ENCODE peak calls at places on chromosome 14, in eight cellular contexts. V is EH; H is ELR; L is GM12865; Y is activated naive CD4-positive, alpha-beta T cell treated with Interleukin-2 at 50 U/mL for 16 hours; B is fibroblast of lung; I is AG20443; C is NCI-H460. M is an unnamed sample.

GRCh38 chr14:58977366-58977765 is 211.1 kb upstream of the DAAM1 start:
- DNase-seq in V (peak), H (peak), L (no peak), Y (no peak), B (peak), I (peak), C (no peak), M (no peak)

GRCh38 chr14:35352274-35353233 is 52.0 kb downstream of the NFKBIA start:
- DNase-seq in V (no peak), H (no peak), L (no peak), Y (no peak), B (no peak), I (no peak), C (no peak), M (no peak)

GRCh38 chr14:100132161-100132902 is 27.1 kb downstream of the DEGS2 start:
- DNase-seq in V (peak), H (peak), L (no peak), Y (no peak), B (peak), I (peak), C (no peak), M (no peak)

GRCh38 chr14:89000007-89000942 is 175.8 kb downstream of the TTC8 start:
- DNase-seq in V (peak), H (peak), L (peak), Y (peak), B (peak), I (peak), C (peak), M (peak)

GRCh38 chr14:104345316-104346111 is 207.1 kb downstream of the KIF26A start:
- DNase-seq in V (no peak), H (no peak), L (no peak), Y (no peak), B (no peak), I (no peak), C (no peak), M (no peak)

GRCh38 chr14:21735639-21736307 is 62.2 kb upstream of the OR4E1 start:
- DNase-seq in V (no peak), H (no peak), L (no peak), Y (no peak), B (no peak), I (no peak), C (no peak), M (no peak)

GRCh38 chr14:96267336-96267735 is 11.3 kb downstream of the BDKRB1 start:
- DNase-seq in V (peak), H (peak), L (no peak), Y (no peak), B (peak), I (peak), C (no peak), M (no peak)

GRCh38 chr14:77270361-77271112 is 469 bp downstream of the NGB start:
- DNase-seq in V (no peak), H (no peak), L (no peak), Y (no peak), B (no peak), I (no peak), C (no peak), M (no peak)

GRCh38 chr14:85319998-85320397 is 209.9 kb upstream of the FLRT2 start:
- DNase-seq in V (peak), H (peak), L (no peak), Y (no peak), B (peak), I (peak), C (no peak), M (no peak)

GRCh38 chr14:51004801-51005526 is 60.7 kb upstream of the PYGL start:
- DNase-seq in V (peak), H (peak), L (no peak), Y (no peak), B (peak), I (peak), C (peak), M (no peak)

GRCh38 chr14:24674204-24674970 is 40.4 kb upstream of the GZMB start:
- DNase-seq in V (peak), H (no peak), L (peak), Y (peak), B (no peak), I (no peak), C (no peak), M (no peak)

GRCh38 chr14:51823706-51824105 is 36.7 kb upstream of the GNG2 start:
- DNase-seq in V (peak), H (peak), L (no peak), Y (no peak), B (peak), I (no peak), C (no peak), M (no peak)

GRCh38 chr14:76887196-76887595 is 61.0 kb downstream of the LRRC74A start:
- DNase-seq in V (peak), H (peak), L (no peak), Y (no peak), B (no peak), I (peak), C (no peak), M (no peak)

GRCh38 chr14:104558231-104559042 is 21.1 kb upstream of the C14orf180 start:
- DNase-seq in V (no peak), H (no peak), L (no peak), Y (no peak), B (no peak), I (no peak), C (no peak), M (no peak)

GRCh38 chr14:105294142-105294597 is 6.6 kb downstream of the BRF1 start:
- DNase-seq in V (peak), H (no peak), L (peak), Y (peak), B (peak), I (peak), C (no peak), M (no peak)

GRCh38 chr14:88005050-88005481 is at the start of gene GPR65:
- DNase-seq in V (peak), H (no peak), L (peak), Y (peak), B (no peak), I (peak), C (peak), M (no peak)

GRCh38 chr14:101840649-101841365 is 79.3 kb downstream of the PPP2R5C start:
- DNase-seq in V (no peak), H (no peak), L (no peak), Y (no peak), B (no peak), I (no peak), C (no peak), M (no peak)

GRCh38 chr14:39491134-39491541 is 58.9 kb upstream of the FBXO33 start:
- DNase-seq in V (peak), H (peak), L (peak), Y (no peak), B (peak), I (peak), C (peak), M (peak)

GRCh38 chr14:77120771-77121743 is 20.5 kb downstream of the ZDHHC22 start:
- DNase-seq in V (no peak), H (no peak), L (peak), Y (no peak), B (no peak), I (no peak), C (no peak), M (no peak)

GRCh38 chr14:94690486-94690885 is 78.3 kb downstream of the SERPINA3 start:
- DNase-seq in V (no peak), H (no peak), L (no peak), Y (no peak), B (no peak), I (no peak), C (no peak), M (no peak)

GRCh38 chr14:86543531-86543930 is 1013.6 kb downstream of the FLRT2 start:
- DNase-seq in V (peak), H (no peak), L (no peak), Y (no peak), B (no peak), I (no peak), C (no peak), M (no peak)

GRCh38 chr14:75453817-75454434 is 26.1 kb downstream of the JDP2 start:
- DNase-seq in V (no peak), H (no peak), L (peak), Y (no peak), B (no peak), I (no peak), C (no peak), M (no peak)

GRCh38 chr14:30958555-30959407 is 66.7 kb upstream of the AP4S1 start:
- DNase-seq in V (no peak), H (no peak), L (no peak), Y (no peak), B (no peak), I (no peak), C (no peak), M (no peak)

GRCh38 chr14:99394602-99395001 is 86.1 kb downstream of the SETD3 start:
- DNase-seq in V (no peak), H (no peak), L (no peak), Y (no peak), B (no peak), I (no peak), C (no peak), M (no peak)

GRCh38 chr14:76770521-76771431 is 9.5 kb downstream of the VASH1 start:
- DNase-seq in V (no peak), H (no peak), L (no peak), Y (no peak), B (no peak), I (no peak), C (no peak), M (no peak)

GRCh38 chr14:79601579-79601978 is 609.7 kb downstream of the DIO2 start:
- DNase-seq in V (no peak), H (no peak), L (no peak), Y (no peak), B (no peak), I (no peak), C (no peak), M (no peak)

GRCh38 chr14:34258318-34258717 is 203.7 kb downstream of the SPTSSA start:
- DNase-seq in V (no peak), H (no peak), L (no peak), Y (no peak), B (peak), I (no peak), C (no peak), M (no peak)

GRCh38 chr14:73241481-73242165 is 4.3 kb downstream of the PAPLN start:
- DNase-seq in V (no peak), H (no peak), L (no peak), Y (no peak), B (no peak), I (no peak), C (no peak), M (no peak)

GRCh38 chr14:55373784-55374725 is 37.6 kb downstream of the ATG14 start:
- DNase-seq in V (peak), H (peak), L (peak), Y (peak), B (peak), I (no peak), C (no peak), M (peak)

GRCh38 chr14:100775831-100776591 is 49.3 kb downstream of the DLK1 start:
- DNase-seq in V (no peak), H (no peak), L (no peak), Y (no peak), B (no peak), I (no peak), C (no peak), M (no peak)

GRCh38 chr14:31897581-31898186 is 179.4 kb upstream of the ARHGAP5 start:
- DNase-seq in V (peak), H (no peak), L (no peak), Y (no peak), B (no peak), I (peak), C (no peak), M (no peak)

GRCh38 chr14:71452987-71453386 is 479.2 kb upstream of the RGS6 start:
- DNase-seq in V (peak), H (peak), L (no peak), Y (no peak), B (no peak), I (no peak), C (no peak), M (no peak)

GRCh38 chr14:54136894-54137665 is 180.5 kb upstream of the BMP4 start:
- DNase-seq in V (no peak), H (no peak), L (no peak), Y (no peak), B (no peak), I (no peak), C (no peak), M (no peak)

GRCh38 chr14:32430326-32430725 is 101.2 kb downstream of the AKAP6 start:
- DNase-seq in V (peak), H (peak), L (peak), Y (no peak), B (peak), I (no peak), C (no peak), M (peak)

GRCh38 chr14:71193663-71194062 is 286.4 kb downstream of the PCNX1 start:
- DNase-seq in V (peak), H (peak), L (no peak), Y (no peak), B (no peak), I (no peak), C (no peak), M (peak)

M was measured in RKO.